ENCODE peak calls at places on chromosomes 7 and 10, in six cellular contexts. S is H7, Y is lung, B is AG04450, M is NCI-H2171 treated with DMSO at 0.1 percent for 48 hours, K is astrocyte of the hippocampus. O is an unnamed sample.

GRCh38 chr7:81499262-81500116 is 270.4 kb downstream of the HGF start:
- DNase-seq in K (peak), S (peak), Y (no peak), B (peak), M (peak), O (peak)

GRCh38 chr7:157521061-157521731 is 184.4 kb downstream of the DNAJB6 start:
- DNase-seq in M (no peak), B (no peak), S (peak), K (no peak), Y (no peak), O (peak)

GRCh38 chr10:3471927-3472704 is 299.5 kb upstream of the PITRM1 start:
- DNase-seq in K (peak), M (no peak), Y (peak), S (no peak), B (no peak), O (no peak)

GRCh38 chr7:140294454-140294853 is 103.9 kb downstream of the SLC37A3 start:
- DNase-seq in K (no peak), B (no peak), M (no peak), S (no peak), Y (no peak), O (no peak)

GRCh38 chr10:31978158-31978483 is 49.5 kb upstream of the ARHGAP12 start:
- DNase-seq in K (no peak), S (no peak), Y (no peak), B (no peak), M (no peak), O (no peak)

GRCh38 chr7:101813414-101814019 is 3.9 kb upstream of the CUX1 start:
- DNase-seq in S (no peak), M (peak), Y (no peak), B (no peak), K (no peak), O (peak)

GRCh38 chr7:41459623-41460256 is 243.2 kb downstream of the INHBA start:
- DNase-seq in M (no peak), S (no peak), B (no peak), K (no peak), Y (no peak), O (no peak)

GRCh38 chr10:130577039-130577438 is 440.8 kb downstream of the GLRX3 start:
- DNase-seq in K (no peak), S (no peak), Y (peak), M (no peak), B (no peak), O (no peak)

GRCh38 chr7:36639826-36640225 is 84.5 kb downstream of the AOAH start:
- DNase-seq in S (no peak), K (no peak), M (no peak), B (no peak), Y (no peak), O (peak)

GRCh38 chr7:47557986-47558670 is 23.8 kb downstream of the TNS3 start:
- DNase-seq in Y (no peak), S (peak), K (no peak), M (no peak), B (no peak), O (no peak)

O was measured in Daoy.